ENCODE peak calls at places on chromosomes 6 and 20, in ten cellular contexts. Q is GM12892, R is breast epithelium, X is HCT116, Y is sigmoid colon, A is H1, D is HepG2, F is suprapubic skin, P is upper lobe of left lung, I is prostate gland. N is an unnamed sample.
A peak's percentile ranks its signal among the peaks of the same experiment; 100 is the strongest.

GRCh38 chr6:14640631-14641030 is 523.1 kb downstream of the CD83 start:
- DNase-seq in Q (no peak), R (no peak), X (no peak), Y (no peak), A (no peak), D (no peak), F (no peak), P (no peak), I (no peak), N (no peak)

GRCh38 chr6:10613077-10613476 is 81.3 kb downstream of the C6orf52 start:
- DNase-seq in Q (no peak), R (no peak), X (no peak), Y (no peak), A (no peak), D (peak; percentile 78), F (no peak), P (no peak), I (peak; percentile 29), N (no peak)

GRCh38 chr6:163764565-163764964 is 350.0 kb downstream of the QKI start:
- DNase-seq in Q (no peak), R (no peak), X (no peak), Y (no peak), A (no peak), D (no peak), F (no peak), P (no peak), I (no peak), N (no peak)

GRCh38 chr6:47438481-47439347 is 38.9 kb upstream of the CD2AP start:
- DNase-seq in Q (no peak), R (no peak), X (no peak), Y (peak; percentile 65), A (no peak), D (no peak), F (no peak), P (no peak), I (no peak), N (no peak)

GRCh38 chr20:63754008-63754407 is 14.4 kb downstream of the SLC2A4RG start:
- DNase-seq in Q (no peak), R (no peak), X (no peak), Y (no peak), A (no peak), D (no peak), F (no peak), P (no peak), I (no peak), N (no peak)

GRCh38 chr6:28988536-28989415 is 16.3 kb downstream of the ZNF311 start:
- DNase-seq in Q (peak; percentile 23), R (no peak), X (peak; percentile 73), Y (peak; percentile 71), A (peak; percentile 92), D (no peak), F (no peak), P (peak; percentile 90), I (no peak), N (peak; percentile 39)

GRCh38 chr20:11797161-11797560 is 120.5 kb upstream of the BTBD3 start:
- DNase-seq in Q (no peak), R (no peak), X (no peak), Y (no peak), A (no peak), D (no peak), F (no peak), P (no peak), I (no peak), N (no peak)

GRCh38 chr6:35046862-35047261 is 94.3 kb downstream of the TCP11 start:
- DNase-seq in Q (no peak), R (no peak), X (no peak), Y (no peak), A (no peak), D (no peak), F (no peak), P (no peak), I (no peak), N (no peak)

GRCh38 chr6:43673444-43674063 is 14.0 kb downstream of the MRPS18A start:
- DNase-seq in Q (no peak), R (no peak), X (no peak), Y (no peak), A (no peak), D (no peak), F (no peak), P (peak; percentile 87), I (no peak), N (no peak)

GRCh38 chr6:43059168-43060033 is at the start of the genes KLC4 and MRPL2:
- DNase-seq in Q (peak; percentile 98), R (peak; percentile 99), X (peak; percentile 97), Y (peak; percentile 99), A (peak; percentile 94), D (peak; percentile 99), F (peak; percentile 99), P (peak; percentile 95), I (peak; percentile 99), N (peak; percentile 98)

GRCh38 chr20:20083796-20084195 is 31.5 kb downstream of the CFAP61 start:
- DNase-seq in Q (no peak), R (no peak), X (peak; percentile 19), Y (no peak), A (no peak), D (peak; percentile 52), F (no peak), P (no peak), I (no peak), N (no peak)

GRCh38 chr6:114108119-114109002 is 137.4 kb upstream of the HDAC2 start:
- DNase-seq in Q (no peak), R (no peak), X (peak; percentile 64), Y (peak; percentile 50), A (no peak), D (peak; percentile 63), F (no peak), P (no peak), I (peak; percentile 54), N (peak; percentile 69)

GRCh38 chr6:143967861-143968498 is 40.1 kb downstream of the PLAGL1 start:
- DNase-seq in Q (no peak), R (no peak), X (no peak), Y (no peak), A (no peak), D (no peak), F (no peak), P (no peak), I (no peak), N (no peak)

GRCh38 chr20:33740189-33740588 is 8.4 kb downstream of the ZNF341 start:
- DNase-seq in Q (no peak), R (no peak), X (no peak), Y (no peak), A (no peak), D (no peak), F (no peak), P (no peak), I (no peak), N (no peak)

GRCh38 chr6:137894779-137895385 is 27.8 kb downstream of the TNFAIP3 start:
- DNase-seq in Q (no peak), R (no peak), X (no peak), Y (no peak), A (no peak), D (no peak), F (no peak), P (no peak), I (no peak), N (no peak)

GRCh38 chr6:28537509-28538140 is 11.9 kb downstream of the GPX5 start:
- DNase-seq in Q (no peak), R (no peak), X (peak; percentile 90), Y (no peak), A (peak; percentile 89), D (no peak), F (no peak), P (no peak), I (no peak), N (no peak)

GRCh38 chr6:154732538-154732823 is 735 bp upstream of the SCAF8 start:
- DNase-seq in Q (no peak), R (no peak), X (no peak), Y (no peak), A (peak; percentile 33), D (no peak), F (no peak), P (no peak), I (no peak), N (no peak)

GRCh38 chr6:122438975-122439374 is 32.6 kb downstream of the SERINC1 start:
- DNase-seq in Q (no peak), R (no peak), X (no peak), Y (no peak), A (no peak), D (no peak), F (no peak), P (no peak), I (no peak), N (no peak)
- TF ChIP-seq POLR2AphosphoS5 in Q (peak; percentile 25), R (no peak), X (no peak), Y (no peak), A (no peak), D (no peak), F (no peak), P (no peak), I (no peak), N (no peak)

GRCh38 chr6:147238164-147238563 is 33.9 kb downstream of the STXBP5 start:
- DNase-seq in Q (no peak), R (no peak), X (no peak), Y (no peak), A (no peak), D (no peak), F (no peak), P (no peak), I (no peak), N (no peak)

GRCh38 chr6:147231589-147231988 is 27.4 kb downstream of the STXBP5 start:
- DNase-seq in Q (no peak), R (no peak), X (no peak), Y (no peak), A (no peak), D (no peak), F (no peak), P (no peak), I (no peak), N (no peak)

DNA sequence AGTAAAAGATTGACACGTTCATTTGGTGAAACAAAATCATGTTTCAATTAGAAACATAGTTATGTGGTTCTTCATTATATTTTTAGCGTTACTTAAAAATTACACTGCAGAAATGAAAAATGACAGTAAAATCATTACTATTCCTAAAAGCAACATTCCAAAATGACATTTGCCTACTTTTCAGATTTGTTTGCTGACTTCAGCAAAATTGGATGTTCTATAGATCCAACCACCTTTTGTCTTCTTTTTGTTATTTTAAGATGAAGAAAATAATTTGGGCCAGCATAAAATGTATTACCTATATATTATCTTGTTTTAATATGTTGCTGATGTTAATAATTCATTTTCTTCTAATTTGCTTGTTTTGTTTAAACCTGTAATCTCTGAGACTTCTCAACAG is 30.5 kb downstream of the STXBP5 start:
- DNase-seq in Q (no peak), R (no peak), X (no peak), Y (no peak), A (no peak), D (no peak), F (no peak), P (no peak), I (no peak), N (no peak)
- TF ChIP-seq POLR2AphosphoS5 in Q (no peak), R (no peak), X (no peak), Y (no peak), A (no peak), D (no peak), F (no peak), P (no peak), I (no peak), N (no peak)

GRCh38 chr6:1326535-1327121 is 14.7 kb downstream of the FOXQ1 start:
- DNase-seq in Q (no peak), R (no peak), X (no peak), Y (no peak), A (no peak), D (no peak), F (no peak), P (no peak), I (no peak), N (no peak)
- TF ChIP-seq POLR2AphosphoS5 in Q (no peak), R (no peak), X (no peak), Y (no peak), A (no peak), D (no peak), F (no peak), P (no peak), I (no peak), N (peak; percentile 24)

GRCh38 chr6:165755583-165755982 is 92.5 kb upstream of the PDE10A start:
- DNase-seq in Q (no peak), R (no peak), X (no peak), Y (no peak), A (peak; percentile 33), D (no peak), F (no peak), P (no peak), I (no peak), N (no peak)
- TF ChIP-seq POLR2AphosphoS5 in Q (no peak), R (no peak), X (no peak), Y (no peak), A (no peak), D (no peak), F (no peak), P (no peak), I (no peak), N (no peak)

N was measured in stomach.